ENCODE peak calls at places on chromosomes 5 and 9, in seven cellular contexts. One of them, this sample, is unnamed.

GRCh38 chr5:138064526-138064925 is 19.3 kb upstream of the WNT8A start:
- DNase-seq in CD4-positive, alpha-beta memory T cell: no peak
- DNase-seq in activated naive CD4-positive, alpha-beta T cell treated with anti-CD3 and anti-CD28 coated beads, Interleukin-2, amount 10 ng/mL, durations not matched to agents 7 days and 5 days: no peak
- DNase-seq in DMS153: no peak
- DNase-seq in left ventricle myocardium superior: no peak
- DNase-seq in cardiac septum: no peak
- DNase-seq in Calu3: no peak
- DNase-seq in this sample: no peak

GRCh38 chr5:117103703-117104102 is 529.1 kb upstream of the SEMA6A start:
- DNase-seq in CD4-positive, alpha-beta memory T cell: no peak
- DNase-seq in activated naive CD4-positive, alpha-beta T cell treated with anti-CD3 and anti-CD28 coated beads, Interleukin-2, amount 10 ng/mL, durations not matched to agents 7 days and 5 days: no peak
- DNase-seq in DMS153: no peak
- DNase-seq in left ventricle myocardium superior: no peak
- DNase-seq in cardiac septum: no peak
- DNase-seq in Calu3: no peak
- DNase-seq in this sample: no peak

GRCh38 chr9:113479150-113479761 is 15.7 kb downstream of the RGS3 start:
- DNase-seq in CD4-positive, alpha-beta memory T cell: no peak
- DNase-seq in activated naive CD4-positive, alpha-beta T cell treated with anti-CD3 and anti-CD28 coated beads, Interleukin-2, amount 10 ng/mL, durations not matched to agents 7 days and 5 days: peak
- DNase-seq in DMS153: no peak
- DNase-seq in left ventricle myocardium superior: no peak
- DNase-seq in cardiac septum: peak
- DNase-seq in Calu3: peak
- DNase-seq in this sample: no peak

GRCh38 chr5:82794876-82795275 is 282.3 kb downstream of the TMEM167A start:
- DNase-seq in CD4-positive, alpha-beta memory T cell: no peak
- DNase-seq in activated naive CD4-positive, alpha-beta T cell treated with anti-CD3 and anti-CD28 coated beads, Interleukin-2, amount 10 ng/mL, durations not matched to agents 7 days and 5 days: no peak
- DNase-seq in DMS153: no peak
- DNase-seq in left ventricle myocardium superior: no peak
- DNase-seq in cardiac septum: no peak
- DNase-seq in Calu3: no peak
- DNase-seq in this sample: no peak

GRCh38 chr9:121852646-121853616 is 201.5 kb downstream of the DAB2IP start:
- DNase-seq in CD4-positive, alpha-beta memory T cell: no peak
- DNase-seq in activated naive CD4-positive, alpha-beta T cell treated with anti-CD3 and anti-CD28 coated beads, Interleukin-2, amount 10 ng/mL, durations not matched to agents 7 days and 5 days: no peak
- DNase-seq in DMS153: no peak
- DNase-seq in left ventricle myocardium superior: peak
- DNase-seq in cardiac septum: peak
- DNase-seq in Calu3: no peak
- DNase-seq in this sample: peak

GRCh38 chr5:53425598-53426516 is 54.6 kb upstream of the FST start:
- DNase-seq in CD4-positive, alpha-beta memory T cell: no peak
- DNase-seq in activated naive CD4-positive, alpha-beta T cell treated with anti-CD3 and anti-CD28 coated beads, Interleukin-2, amount 10 ng/mL, durations not matched to agents 7 days and 5 days: peak
- DNase-seq in DMS153: no peak
- DNase-seq in left ventricle myocardium superior: no peak
- DNase-seq in cardiac septum: no peak
- DNase-seq in Calu3: no peak
- DNase-seq in this sample: no peak

GRCh38 chr9:133657120-133657661 is 21.0 kb downstream of the DBH start:
- DNase-seq in CD4-positive, alpha-beta memory T cell: no peak
- DNase-seq in activated naive CD4-positive, alpha-beta T cell treated with anti-CD3 and anti-CD28 coated beads, Interleukin-2, amount 10 ng/mL, durations not matched to agents 7 days and 5 days: no peak
- DNase-seq in DMS153: peak
- DNase-seq in left ventricle myocardium superior: no peak
- DNase-seq in cardiac septum: no peak
- DNase-seq in Calu3: no peak
- DNase-seq in this sample: no peak

GRCh38 chr5:173234129-173234793 is 745 bp downstream of the NKX2-5 start:
- DNase-seq in CD4-positive, alpha-beta memory T cell: no peak
- DNase-seq in activated naive CD4-positive, alpha-beta T cell treated with anti-CD3 and anti-CD28 coated beads, Interleukin-2, amount 10 ng/mL, durations not matched to agents 7 days and 5 days: no peak
- DNase-seq in DMS153: no peak
- DNase-seq in left ventricle myocardium superior: peak
- DNase-seq in cardiac septum: no peak
- DNase-seq in Calu3: no peak
- DNase-seq in this sample: no peak

GRCh38 chr9:128735373-128735772 is 11.4 kb upstream of the ZDHHC12 start:
- DNase-seq in CD4-positive, alpha-beta memory T cell: no peak
- DNase-seq in activated naive CD4-positive, alpha-beta T cell treated with anti-CD3 and anti-CD28 coated beads, Interleukin-2, amount 10 ng/mL, durations not matched to agents 7 days and 5 days: no peak
- DNase-seq in DMS153: no peak
- DNase-seq in left ventricle myocardium superior: no peak
- DNase-seq in cardiac septum: no peak
- DNase-seq in Calu3: no peak
- DNase-seq in this sample: no peak

GRCh38 chr5:109645591-109646236 is 44.0 kb upstream of the MAN2A1 start:
- DNase-seq in CD4-positive, alpha-beta memory T cell: no peak
- DNase-seq in activated naive CD4-positive, alpha-beta T cell treated with anti-CD3 and anti-CD28 coated beads, Interleukin-2, amount 10 ng/mL, durations not matched to agents 7 days and 5 days: no peak
- DNase-seq in DMS153: peak
- DNase-seq in left ventricle myocardium superior: no peak
- DNase-seq in cardiac septum: no peak
- DNase-seq in Calu3: no peak
- DNase-seq in this sample: no peak

GRCh38 chr5:151719228-151719861 is 32.6 kb upstream of the SPARC start:
- DNase-seq in CD4-positive, alpha-beta memory T cell: no peak
- DNase-seq in activated naive CD4-positive, alpha-beta T cell treated with anti-CD3 and anti-CD28 coated beads, Interleukin-2, amount 10 ng/mL, durations not matched to agents 7 days and 5 days: peak
- DNase-seq in DMS153: no peak
- DNase-seq in left ventricle myocardium superior: no peak
- DNase-seq in cardiac septum: no peak
- DNase-seq in Calu3: peak
- DNase-seq in this sample: peak

GRCh38 chr9:123929177-123929869 is 603 bp downstream of the DENND1A start:
- DNase-seq in CD4-positive, alpha-beta memory T cell: peak
- DNase-seq in activated naive CD4-positive, alpha-beta T cell treated with anti-CD3 and anti-CD28 coated beads, Interleukin-2, amount 10 ng/mL, durations not matched to agents 7 days and 5 days: peak
- DNase-seq in DMS153: no peak
- DNase-seq in left ventricle myocardium superior: no peak
- DNase-seq in cardiac septum: peak
- DNase-seq in Calu3: peak
- DNase-seq in this sample: no peak

GRCh38 chr5:72847439-72847838 is 31.0 kb downstream of the TNPO1 start:
- DNase-seq in CD4-positive, alpha-beta memory T cell: no peak
- DNase-seq in activated naive CD4-positive, alpha-beta T cell treated with anti-CD3 and anti-CD28 coated beads, Interleukin-2, amount 10 ng/mL, durations not matched to agents 7 days and 5 days: no peak
- DNase-seq in DMS153: no peak
- DNase-seq in left ventricle myocardium superior: no peak
- DNase-seq in cardiac septum: no peak
- DNase-seq in Calu3: no peak
- DNase-seq in this sample: no peak

GRCh38 chr5:1268666-1269065 is 26.2 kb downstream of the TERT start:
- DNase-seq in CD4-positive, alpha-beta memory T cell: peak
- DNase-seq in activated naive CD4-positive, alpha-beta T cell treated with anti-CD3 and anti-CD28 coated beads, Interleukin-2, amount 10 ng/mL, durations not matched to agents 7 days and 5 days: peak
- DNase-seq in DMS153: no peak
- DNase-seq in left ventricle myocardium superior: no peak
- DNase-seq in cardiac septum: no peak
- DNase-seq in Calu3: no peak
- DNase-seq in this sample: no peak

GRCh38 chr5:14574891-14575496 is 6.6 kb upstream of the OTULINL start:
- DNase-seq in CD4-positive, alpha-beta memory T cell: no peak
- DNase-seq in activated naive CD4-positive, alpha-beta T cell treated with anti-CD3 and anti-CD28 coated beads, Interleukin-2, amount 10 ng/mL, durations not matched to agents 7 days and 5 days: no peak
- DNase-seq in DMS153: no peak
- DNase-seq in left ventricle myocardium superior: peak
- DNase-seq in cardiac septum: no peak
- DNase-seq in Calu3: peak
- DNase-seq in this sample: peak

GRCh38 chr9:95108777-95109176 is 208.7 kb downstream of the FANCC start:
- DNase-seq in CD4-positive, alpha-beta memory T cell: no peak
- DNase-seq in activated naive CD4-positive, alpha-beta T cell treated with anti-CD3 and anti-CD28 coated beads, Interleukin-2, amount 10 ng/mL, durations not matched to agents 7 days and 5 days: no peak
- DNase-seq in DMS153: no peak
- DNase-seq in left ventricle myocardium superior: no peak
- DNase-seq in cardiac septum: no peak
- DNase-seq in Calu3: no peak
- DNase-seq in this sample: no peak

GRCh38 chr5:135997936-135998335 is 30.9 kb upstream of the TGFBI start:
- DNase-seq in CD4-positive, alpha-beta memory T cell: no peak
- DNase-seq in activated naive CD4-positive, alpha-beta T cell treated with anti-CD3 and anti-CD28 coated beads, Interleukin-2, amount 10 ng/mL, durations not matched to agents 7 days and 5 days: no peak
- DNase-seq in DMS153: no peak
- DNase-seq in left ventricle myocardium superior: no peak
- DNase-seq in cardiac septum: no peak
- DNase-seq in Calu3: no peak
- DNase-seq in this sample: no peak

GRCh38 chr5:79229357-79230174 is 6.4 kb upstream of the JMY start:
- DNase-seq in CD4-positive, alpha-beta memory T cell: peak
- DNase-seq in activated naive CD4-positive, alpha-beta T cell treated with anti-CD3 and anti-CD28 coated beads, Interleukin-2, amount 10 ng/mL, durations not matched to agents 7 days and 5 days: no peak
- DNase-seq in DMS153: no peak
- DNase-seq in left ventricle myocardium superior: no peak
- DNase-seq in cardiac septum: no peak
- DNase-seq in Calu3: no peak
- DNase-seq in this sample: no peak

GRCh38 chr9:129779560-129780190 is 23.3 kb upstream of the TOR1B start:
- DNase-seq in CD4-positive, alpha-beta memory T cell: no peak
- DNase-seq in activated naive CD4-positive, alpha-beta T cell treated with anti-CD3 and anti-CD28 coated beads, Interleukin-2, amount 10 ng/mL, durations not matched to agents 7 days and 5 days: no peak
- DNase-seq in DMS153: no peak
- DNase-seq in left ventricle myocardium superior: no peak
- DNase-seq in cardiac septum: no peak
- DNase-seq in Calu3: no peak
- DNase-seq in this sample: no peak

GRCh38 chr5:37867634-37868033 is 27.8 kb upstream of the GDNF start:
- DNase-seq in CD4-positive, alpha-beta memory T cell: no peak
- DNase-seq in activated naive CD4-positive, alpha-beta T cell treated with anti-CD3 and anti-CD28 coated beads, Interleukin-2, amount 10 ng/mL, durations not matched to agents 7 days and 5 days: no peak
- DNase-seq in DMS153: no peak
- DNase-seq in left ventricle myocardium superior: no peak
- DNase-seq in cardiac septum: no peak
- DNase-seq in Calu3: no peak
- DNase-seq in this sample: no peak

GRCh38 chr9:69132391-69132790 is 41.7 kb upstream of the TJP2 start:
- DNase-seq in CD4-positive, alpha-beta memory T cell: no peak
- DNase-seq in activated naive CD4-positive, alpha-beta T cell treated with anti-CD3 and anti-CD28 coated beads, Interleukin-2, amount 10 ng/mL, durations not matched to agents 7 days and 5 days: no peak
- DNase-seq in DMS153: no peak
- DNase-seq in left ventricle myocardium superior: no peak
- DNase-seq in cardiac septum: no peak
- DNase-seq in Calu3: no peak
- DNase-seq in this sample: no peak

This sample was measured in psoas muscle.